ENCODE peak calls at places on chromosomes 5 and 9, in seven cellular contexts. Y is astrocyte, X is pancreas, Z is IMR-90, T is Caco-2, J is psoas muscle, D is cardiac muscle cell. R is an unnamed sample.
A peak's percentile ranks its signal among the peaks of the same experiment; 100 is the strongest.

GRCh38 chr9:134641173-134641985 is at the start of gene COL5A1:
- DNase-seq in X (peak; percentile 81), J (peak; percentile 92), Z (peak; percentile 91), Y (peak; percentile 80), T (peak; percentile 90), D (peak; percentile 97), R (peak; percentile 92)

GRCh38 chr5:121758640-121759039 is 93.0 kb upstream of the FTMT start:
- DNase-seq in Y (no peak), J (no peak), Z (no peak), T (no peak), D (no peak), X (no peak), R (no peak)

GRCh38 chr5:148186248-148187003 is 16.4 kb upstream of the SPINK6 start:
- DNase-seq in Z (peak; percentile 22), X (no peak), D (peak; percentile 89), T (no peak), Y (peak; percentile 81), J (no peak), R (no peak)

GRCh38 chr5:71757590-71758543 is 38.8 kb downstream of the CARTPT start:
- DNase-seq in T (peak; percentile 62), Z (peak; percentile 71), X (peak; percentile 43), D (peak; percentile 80), Y (peak; percentile 53), J (peak; percentile 64), R (peak; percentile 49)

GRCh38 chr5:154962494-154962893 is 21.6 kb downstream of the MRPL22 start:
- DNase-seq in X (no peak), J (no peak), D (no peak), Z (peak; percentile 47), Y (peak; percentile 28), T (no peak), R (peak; percentile 73)

GRCh38 chr9:25700430-25700829 is 22.2 kb upstream of the TUSC1 start:
- DNase-seq in T (no peak), Z (no peak), X (no peak), Y (no peak), J (no peak), D (peak; percentile 10), R (no peak)

GRCh38 chr5:78698218-78698751 is 49.7 kb upstream of the LHFPL2 start:
- DNase-seq in X (no peak), D (peak; percentile 87), T (no peak), J (peak; percentile 67), Y (peak; percentile 90), Z (peak; percentile 36), R (peak; percentile 48)

GRCh38 chr9:9612270-9612669 is 1000.5 kb downstream of the PTPRD start:
- DNase-seq in D (no peak), Z (no peak), Y (no peak), T (no peak), J (no peak), X (no peak), R (no peak)

GRCh38 chr9:131349881-131350563 is 43.9 kb upstream of the PRRC2B start:
- DNase-seq in Z (peak; percentile 77), D (peak; percentile 90), Y (peak; percentile 61), J (peak; percentile 94), X (peak; percentile 81), T (peak; percentile 88), R (peak; percentile 65)

GRCh38 chr5:56839062-56839461 is 23.7 kb downstream of the MAP3K1 start:
- DNase-seq in J (no peak), D (no peak), T (no peak), Z (no peak), Y (no peak), X (no peak), R (no peak)

GRCh38 chr5:111068208-111068607 is 3.3 kb upstream of the TSLP start:
- DNase-seq in D (peak; percentile 29), T (no peak), Z (peak; percentile 64), J (no peak), Y (no peak), X (no peak), R (no peak)

GRCh38 chr9:79944991-79945390 is 373.2 kb downstream of the TLE4 start:
- DNase-seq in Y (no peak), D (no peak), X (no peak), T (no peak), Z (no peak), J (no peak), R (no peak)

GRCh38 chr5:1420211-1421195 is 24.7 kb downstream of the SLC6A3 start:
- DNase-seq in T (no peak), X (no peak), Y (no peak), J (peak; percentile 11), D (peak; percentile 5), Z (no peak), R (no peak)

GRCh38 chr9:93107151-93107824 is 11.3 kb downstream of the CARD19 start:
- DNase-seq in T (no peak), D (no peak), Z (no peak), Y (no peak), J (peak; percentile 38), X (peak; percentile 10), R (no peak)

GRCh38 chr5:150575745-150576448 is 64.6 kb upstream of the SYNPO start:
- DNase-seq in J (no peak), Z (no peak), X (no peak), Y (no peak), T (peak; percentile 29), D (no peak), R (no peak)
- TF ChIP-seq CTCF in J (no peak), Z (no peak), X (no peak), Y (no peak), T (no peak), D (no peak), R (no peak)

GRCh38 chr5:173318881-173319609 is 9.2 kb downstream of the STC2 start:
- DNase-seq in T (peak; percentile 21), D (no peak), X (no peak), Y (peak; percentile 67), J (no peak), Z (no peak), R (no peak)

GRCh38 chr5:173319610-173320100 is 8.6 kb downstream of the STC2 start:
- DNase-seq in X (no peak), J (no peak), T (peak; percentile 26), Y (no peak), Z (no peak), D (no peak), R (no peak)

GRCh38 chr5:173321886-173322285 is 6.3 kb downstream of the STC2 start:
- DNase-seq in Y (no peak), X (no peak), T (no peak), Z (peak; percentile 40), D (peak; percentile 66), J (no peak), R (peak; percentile 30)

GRCh38 chr5:173318338-173318737 is 9.9 kb downstream of the STC2 start:
- DNase-seq in J (no peak), X (no peak), D (no peak), Z (no peak), Y (no peak), T (peak; percentile 21), R (no peak)

DNA sequence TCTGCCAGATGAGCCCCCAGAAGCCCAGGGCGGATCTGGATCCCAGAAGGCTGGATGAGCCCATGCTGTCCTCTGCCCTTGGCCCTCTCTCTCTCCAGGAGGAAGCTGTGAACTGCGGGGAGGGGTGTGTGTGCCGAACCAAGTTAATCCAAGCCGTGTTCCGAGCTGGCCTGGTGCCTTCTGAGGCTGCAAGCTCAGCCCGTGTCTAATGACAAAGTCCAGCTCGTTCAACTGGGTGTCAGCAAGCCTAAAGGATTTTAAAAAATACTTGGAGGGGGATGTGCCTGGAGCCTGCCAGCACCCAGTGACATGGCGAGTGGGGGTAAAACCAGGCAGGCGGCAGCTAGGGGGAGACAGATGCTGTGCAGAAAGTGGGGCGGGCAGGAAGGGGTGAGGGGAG is 8.0 kb downstream of the STC2 start:
- DNase-seq in J (peak; percentile 75), T (peak; percentile 26), X (no peak), Y (no peak), D (no peak), Z (no peak), R (no peak)
- TF ChIP-seq CTCF in J (no peak), T (peak; percentile 2), X (no peak), Y (no peak), D (no peak), Z (peak; percentile 22), R (no peak)

GRCh38 chr9:74609671-74610416 is 112.7 kb downstream of the RORB start:
- DNase-seq in Z (no peak), D (peak; percentile 1), Y (no peak), X (no peak), J (no peak), T (no peak), R (no peak)
- TF ChIP-seq CTCF in Z (no peak), D (no peak), Y (no peak), X (no peak), J (no peak), T (no peak), R (no peak)

GRCh38 chr9:10612649-10613398 is at the start of gene PTPRD:
- DNase-seq in Z (peak; percentile 5), J (peak; percentile 36), X (peak; percentile 67), T (peak; percentile 37), D (peak; percentile 32), Y (peak; percentile 24), R (no peak)
- TF ChIP-seq CTCF in Z (no peak), J (no peak), X (peak; percentile 11), T (no peak), D (no peak), Y (no peak), R (no peak)

GRCh38 chr9:22078081-22078480 is 69.0 kb upstream of the CDKN2B start:
- DNase-seq in Y (no peak), T (no peak), D (no peak), X (no peak), J (no peak), Z (no peak), R (no peak)
- TF ChIP-seq CTCF in Y (no peak), T (no peak), D (no peak), X (no peak), J (no peak), Z (no peak), R (no peak)

GRCh38 chr5:132003170-132003744 is 8.2 kb downstream of the ACSL6 start:
- DNase-seq in Z (peak; percentile 5), Y (no peak), J (peak; percentile 53), D (peak; percentile 51), T (no peak), X (no peak), R (no peak)
- TF ChIP-seq CTCF in Z (no peak), Y (no peak), J (peak; percentile 8), D (peak; percentile 37), T (peak; percentile 26), X (no peak), R (peak; percentile 34)

GRCh38 chr5:43019615-43020293 is 20.4 kb downstream of the ANXA2R start:
- DNase-seq in T (peak; percentile 83), X (peak; percentile 56), Y (peak; percentile 87), Z (peak; percentile 91), J (peak; percentile 78), D (peak; percentile 83), R (peak; percentile 50)
- TF ChIP-seq CTCF in T (peak; percentile 73), X (peak; percentile 14), Y (peak; percentile 63), Z (peak; percentile 49), J (peak; percentile 47), D (peak; percentile 45), R (peak; percentile 42)

GRCh38 chr9:125933056-125933455 is 185.9 kb downstream of the PBX3 start:
- DNase-seq in Z (no peak), D (no peak), X (no peak), T (no peak), J (no peak), Y (no peak), R (no peak)
- TF ChIP-seq CTCF in Z (no peak), D (no peak), X (no peak), T (no peak), J (no peak), Y (no peak), R (no peak)